ENCODE peak calls at places on chromosomes 6 and 20, in five cellular contexts. C is MCF 10A, W is cardiac muscle cell, Z is tibial artery, A is stomach. J is an unnamed sample.

GRCh38 chr6:96812077-96812703 is 25.1 kb downstream of the GPR63 start:
- DNase-seq in C (no peak), W (no peak), Z (no peak), A (no peak), J (no peak)

GRCh38 chr6:150641398-150642139 is 41.9 kb downstream of the PLEKHG1 start:
- DNase-seq in C (no peak), W (no peak), Z (no peak), A (no peak), J (no peak)

GRCh38 chr20:10982692-10983091 is 308.9 kb upstream of the JAG1 start:
- DNase-seq in C (peak), W (peak), Z (peak), A (no peak), J (no peak)

GRCh38 chr6:50520325-50520724 is 193.0 kb upstream of the TFAP2D start:
- DNase-seq in C (no peak), W (no peak), Z (no peak), A (no peak), J (no peak)

GRCh38 chr6:134651519-134651918 is 298.4 kb downstream of the ALDH8A1 start:
- DNase-seq in C (no peak), W (no peak), Z (no peak), A (no peak), J (no peak)

GRCh38 chr6:167113935-167114910 is 8.7 kb upstream of the CCR6 start:
- DNase-seq in C (no peak), W (no peak), Z (no peak), A (no peak), J (no peak)

GRCh38 chr6:168441434-168442391 is 729 bp downstream of the SMOC2 start:
- DNase-seq in C (no peak), W (peak), Z (no peak), A (no peak), J (no peak)

GRCh38 chr20:41316602-41317535 is 662 bp downstream of the ZHX3 start:
- DNase-seq in C (peak), W (peak), Z (peak), A (peak), J (peak)

GRCh38 chr6:25788305-25788922 is 33.9 kb downstream of the SLC17A4 start:
- DNase-seq in C (peak), W (peak), Z (peak), A (peak), J (no peak)

GRCh38 chr6:140979642-140980091 is 1153.1 kb upstream of the GJE1 start:
- DNase-seq in C (peak), W (peak), Z (peak), A (no peak), J (no peak)

GRCh38 chr6:3706547-3707467 is 44.7 kb downstream of the PXDC1 start:
- DNase-seq in C (no peak), W (no peak), Z (no peak), A (no peak), J (no peak)

GRCh38 chr6:112717856-112718255 is 370.7 kb downstream of the RFPL4B start:
- DNase-seq in C (no peak), W (no peak), Z (no peak), A (no peak), J (no peak)

GRCh38 chr20:53260591-53260990 is 288.4 kb downstream of the TSHZ2 start:
- DNase-seq in C (no peak), W (no peak), Z (no peak), A (no peak), J (no peak)

GRCh38 chr6:15936503-15936902 is 192.4 kb upstream of the MYLIP start:
- DNase-seq in C (no peak), W (no peak), Z (no peak), A (no peak), J (no peak)

GRCh38 chr20:48143435-48144081 is 358.3 kb upstream of the SULF2 start:
- DNase-seq in C (no peak), W (no peak), Z (no peak), A (no peak), J (no peak)

GRCh38 chr20:34037121-34037520 is 43.4 kb downstream of the RALY start:
- DNase-seq in C (peak), W (no peak), Z (no peak), A (peak), J (no peak)

GRCh38 chr6:43937236-43938177 is 167.5 kb downstream of the VEGFA start:
- DNase-seq in C (no peak), W (peak), Z (no peak), A (peak), J (no peak)

GRCh38 chr6:106974337-106974998 is at the start of gene CD24:
- DNase-seq in C (peak), W (peak), Z (no peak), A (peak), J (peak)

GRCh38 chr20:43563429-43563828 is 4.6 kb downstream of the SGK2 start:
- DNase-seq in C (no peak), W (no peak), Z (no peak), A (no peak), J (no peak)

GRCh38 chr6:164097557-164098398 is 683.3 kb downstream of the QKI start:
- DNase-seq in C (peak), W (peak), Z (no peak), A (no peak), J (no peak)

GRCh38 chr20:18754030-18754659 is 59.4 kb upstream of the SCP2D1 start:
- DNase-seq in C (no peak), W (no peak), Z (no peak), A (no peak), J (no peak)

GRCh38 chr6:139708342-139709199 is 334.1 kb upstream of the CITED2 start:
- DNase-seq in C (no peak), W (peak), Z (no peak), A (no peak), J (no peak)

GRCh38 chr6:31149827-31150447 is 7.7 kb downstream of the CCHCR1 start:
- DNase-seq in C (no peak), W (no peak), Z (no peak), A (peak), J (no peak)

GRCh38 chr6:105633814-105634213 is 230.9 kb upstream of the PREP start:
- DNase-seq in C (no peak), W (no peak), Z (no peak), A (no peak), J (no peak)
- TF ChIP-seq CTCF in C (no peak), W (no peak), Z (no peak), A (no peak), J (no peak)

GRCh38 chr6:56246941-56247653 is at the start of gene COL21A1:
- DNase-seq in C (no peak), W (peak), Z (peak), A (no peak), J (peak)
- TF ChIP-seq CTCF in C (no peak), W (peak), Z (peak), A (no peak), J (peak)

DNA sequence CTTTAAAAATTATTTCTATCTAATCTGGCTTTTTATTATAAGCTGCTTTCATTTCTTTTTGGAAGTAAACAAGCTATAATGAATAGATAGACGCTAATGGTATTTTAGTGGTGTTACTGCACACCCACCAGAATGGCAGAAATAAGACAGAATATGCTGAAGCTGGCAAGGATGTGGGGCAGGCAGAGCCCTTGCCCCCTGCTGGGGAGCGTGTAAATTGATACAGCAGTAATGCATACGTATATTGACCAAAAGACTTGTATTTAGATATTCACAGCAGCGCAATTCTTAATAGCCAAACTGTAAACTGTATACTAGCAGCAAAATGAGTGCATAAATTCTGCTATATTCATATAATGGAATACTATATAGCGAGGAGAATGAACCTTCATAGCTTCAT is 35.3 kb downstream of the TMEM181 start:
- DNase-seq in C (no peak), W (no peak), Z (no peak), A (no peak), J (no peak)
- TF ChIP-seq CTCF in C (peak), W (peak), Z (no peak), A (no peak), J (peak)

DNA sequence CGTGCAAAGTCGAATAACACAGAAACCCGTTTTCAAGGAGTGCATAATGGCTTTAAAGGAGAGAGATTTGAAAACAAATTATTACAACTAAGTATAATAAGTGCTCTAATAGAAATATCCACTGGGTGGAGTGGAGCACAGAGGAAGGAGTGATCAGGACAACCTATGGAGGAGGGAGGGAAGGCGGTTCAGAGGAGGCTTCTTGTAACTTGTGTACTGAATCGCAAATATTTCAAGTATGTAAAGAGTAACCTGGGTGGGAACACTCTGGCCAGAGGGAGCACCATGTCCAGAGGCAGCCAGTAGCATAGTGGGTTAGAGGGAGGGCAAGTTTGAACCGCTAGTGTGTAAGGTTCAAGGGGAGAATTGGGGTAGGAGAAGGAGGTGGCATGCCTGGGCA is 21.6 kb upstream of the TNFAIP3 start:
- DNase-seq in C (no peak), W (no peak), Z (no peak), A (no peak), J (no peak)
- TF ChIP-seq CTCF in C (peak), W (peak), Z (no peak), A (no peak), J (no peak)

J was measured in neural crest cell.